ENCODE peak calls at places on chromosomes 12 and 14, in six cellular contexts. Q, P, D, Z, H and W are unnamed samples.

GRCh38 chr14:101505216-101505970 is 55.9 kb upstream of the DIO3 start:
- DNase-seq in Q (no peak), P (no peak), D (no peak), Z (no peak), H (no peak), W (no peak)

GRCh38 chr12:65663648-65664047 is 160.6 kb upstream of the HMGA2 start:
- DNase-seq in Q (no peak), P (no peak), D (no peak), Z (no peak), H (no peak), W (no peak)

GRCh38 chr12:55932546-55932919 is 1.6 kb downstream of the DGKA start:
- DNase-seq in Q (no peak), P (no peak), D (no peak), Z (no peak), H (peak; percentile 44), W (no peak)

GRCh38 chr14:30525833-30526232 is 33.1 kb upstream of the G2E3 start:
- DNase-seq in Q (no peak), P (no peak), D (no peak), Z (no peak), H (no peak), W (no peak)

GRCh38 chr12:103046154-103046553 is 88.7 kb downstream of the ASCL1 start:
- DNase-seq in Q (no peak), P (no peak), D (no peak), Z (no peak), H (no peak), W (no peak)

GRCh38 chr12:45336762-45337596 is 121.1 kb downstream of the ANO6 start:
- DNase-seq in Q (no peak), P (peak; percentile 78), D (no peak), Z (no peak), H (no peak), W (no peak)

GRCh38 chr12:1305063-1305434 is 289.3 kb downstream of the FBXL14 start:
- DNase-seq in Q (no peak), P (no peak), D (no peak), Z (no peak), H (no peak), W (no peak)

GRCh38 chr14:19828314-19828713 is 24.7 kb downstream of the OR4N2 start:
- DNase-seq in Q (no peak), P (no peak), D (no peak), Z (no peak), H (no peak), W (no peak)

GRCh38 chr12:54562720-54563356 is 13.4 kb downstream of the PDE1B start:
- DNase-seq in Q (no peak), P (no peak), D (no peak), Z (no peak), H (no peak), W (no peak)

GRCh38 chr12:54330442-54330841 is 5.5 kb downstream of the COPZ1 start:
- DNase-seq in Q (no peak), P (no peak), D (no peak), Z (no peak), H (no peak), W (no peak)

GRCh38 chr12:95116773-95117172 is 43.4 kb upstream of the NR2C1 start:
- DNase-seq in Q (no peak), P (no peak), D (peak; percentile 16), Z (peak; percentile 82), H (no peak), W (no peak)

GRCh38 chr12:28872654-28873268 is 276.3 kb upstream of the FAR2 start:
- DNase-seq in Q (peak; percentile 21), P (peak; percentile 67), D (no peak), Z (peak; percentile 46), H (peak; percentile 30), W (peak; percentile 34)

GRCh38 chr14:23937121-23937692 is 16.4 kb upstream of the DHRS4 start:
- DNase-seq in Q (no peak), P (no peak), D (no peak), Z (no peak), H (no peak), W (no peak)

GRCh38 chr14:38208825-38209562 is 1.3 kb downstream of the SSTR1 start:
- DNase-seq in Q (peak; percentile 33), P (no peak), D (no peak), Z (no peak), H (no peak), W (peak; percentile 79)

GRCh38 chr12:94686834-94687628 is 36.7 kb upstream of the TMCC3 start:
- DNase-seq in Q (no peak), P (no peak), D (no peak), Z (no peak), H (no peak), W (no peak)

GRCh38 chr12:5309654-5310053 is 122.3 kb upstream of the NTF3 start:
- DNase-seq in Q (no peak), P (no peak), D (no peak), Z (no peak), H (peak; percentile 17), W (no peak)

GRCh38 chr12:4829793-4830162 is 79.9 kb upstream of the KCNA1 start:
- DNase-seq in Q (no peak), P (no peak), D (no peak), Z (no peak), H (no peak), W (no peak)

GRCh38 chr12:124130717-124131670 is 158.0 kb downstream of the ZNF664 start:
- DNase-seq in Q (peak; percentile 89), P (no peak), D (peak; percentile 67), Z (no peak), H (no peak), W (peak; percentile 62)

GRCh38 chr14:68947802-68948201 is 31.3 kb downstream of the ACTN1 start:
- DNase-seq in Q (no peak), P (no peak), D (no peak), Z (no peak), H (no peak), W (no peak)

GRCh38 chr12:42023733-42024494 is 120.8 kb downstream of the GXYLT1 start:
- DNase-seq in Q (peak; percentile 56), P (peak; percentile 77), D (peak; percentile 21), Z (peak; percentile 44), H (peak; percentile 71), W (peak; percentile 92)

GRCh38 chr12:124007810-124008570 is 35.0 kb downstream of the ZNF664 start:
- DNase-seq in Q (no peak), P (no peak), D (no peak), Z (no peak), H (no peak), W (no peak)

GRCh38 chr12:110109837-110110535 is 14.2 kb upstream of the IFT81 start:
- DNase-seq in Q (no peak), P (no peak), D (no peak), Z (no peak), H (no peak), W (no peak)

GRCh38 chr12:56021882-56022497 is 1.1 kb downstream of the IKZF4 start:
- DNase-seq in Q (no peak), P (peak; percentile 33), D (no peak), Z (no peak), H (peak; percentile 52), W (no peak)

GRCh38 chr14:101492716-101493115 is 68.6 kb upstream of the DIO3 start:
- DNase-seq in Q (no peak), P (no peak), D (no peak), Z (no peak), H (no peak), W (no peak)

GRCh38 chr12:43099691-43100163 is 452.3 kb downstream of the ADAMTS20 start:
- DNase-seq in Q (no peak), P (no peak), D (no peak), Z (no peak), H (no peak), W (no peak)

GRCh38 chr12:107492393-107493134 is 193.0 kb upstream of the PWP1 start:
- DNase-seq in Q (peak; percentile 40), P (no peak), D (no peak), Z (no peak), H (no peak), W (no peak)

GRCh38 chr12:25276199-25276937 is 25.6 kb upstream of the KRAS start:
- DNase-seq in Q (peak; percentile 63), P (peak; percentile 90), D (no peak), Z (peak; percentile 42), H (peak; percentile 7), W (no peak)

GRCh38 chr14:29264865-29265264 is 498.3 kb downstream of the FOXG1 start:
- DNase-seq in Q (no peak), P (no peak), D (no peak), Z (no peak), H (no peak), W (no peak)

GRCh38 chr12:123912415-123913385 is 59.9 kb downstream of the CCDC92 start:
- DNase-seq in Q (peak; percentile 40), P (no peak), D (no peak), Z (no peak), H (peak; percentile 44), W (no peak)

GRCh38 chr14:61323970-61324369 is 2.6 kb downstream of the PRKCH start:
- DNase-seq in Q (no peak), P (no peak), D (no peak), Z (no peak), H (no peak), W (no peak)

GRCh38 chr14:61322799-61323290 is 1.5 kb downstream of the PRKCH start:
- DNase-seq in Q (no peak), P (no peak), D (no peak), Z (peak; percentile 66), H (peak; percentile 27), W (no peak)

GRCh38 chr14:61328629-61329262 is 7.4 kb downstream of the PRKCH start:
- DNase-seq in Q (no peak), P (no peak), D (no peak), Z (no peak), H (no peak), W (no peak)

GRCh38 chr14:61326847-61327246 is 5.5 kb downstream of the PRKCH start:
- DNase-seq in Q (no peak), P (no peak), D (no peak), Z (no peak), H (peak; percentile 28), W (no peak)

GRCh38 chr14:61326149-61326548 is 4.8 kb downstream of the PRKCH start:
- DNase-seq in Q (no peak), P (no peak), D (no peak), Z (no peak), H (no peak), W (no peak)
- H4K20me1 ChIP-seq in Q (no peaks in the 10 kb centered on the region), P (no peaks in the 10 kb centered on the region), D (no peaks in the 10 kb centered on the region), Z (no peaks in the 10 kb centered on the region), H (no peaks in the 10 kb centered on the region), W (no peaks in the 10 kb centered on the region)

DNA sequence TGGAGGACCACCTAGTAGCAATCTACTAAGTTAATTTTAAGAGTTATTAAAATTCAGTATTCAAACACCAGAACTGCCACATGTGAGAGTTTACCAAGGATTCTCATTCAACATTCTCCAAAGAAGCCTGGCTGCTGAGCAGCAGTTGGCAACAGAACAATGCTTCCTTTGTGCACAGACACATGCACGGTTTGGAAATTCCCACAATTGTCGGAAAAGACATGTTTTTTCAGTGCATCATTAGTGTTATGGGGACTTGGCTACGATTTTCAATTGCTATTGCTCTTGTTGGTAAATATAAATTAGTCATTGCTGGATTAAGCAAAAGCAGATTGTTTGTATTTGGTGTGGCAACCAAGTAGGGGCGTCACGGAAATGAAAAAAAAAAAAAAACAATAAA is 22.2 kb downstream of the ST8SIA1 start:
- DNase-seq in Q (peak; percentile 5), P (no peak), D (no peak), Z (no peak), H (no peak), W (no peak)
- TF ChIP-seq SIN3A in Q (no peak), P (no peak), D (no peak), Z (no peak), H (no peak), W (no peak)

GRCh38 chr14:54643696-54644176 is 76.8 kb downstream of the SAMD4A start:
- DNase-seq in Q (peak; percentile 64), P (no peak), D (no peak), Z (no peak), H (no peak), W (no peak)
- H4K20me1 ChIP-seq in Q (no peaks in the 10 kb centered on the region), P (no peaks in the 10 kb centered on the region), D (no peaks in the 10 kb centered on the region), Z (no peaks in the 10 kb centered on the region), H (peaks cover 36% of the 10 kb centered on the region), W (no peaks in the 10 kb centered on the region)

GRCh38 chr12:80422549-80422948 is 21.5 kb upstream of the PTPRQ start:
- DNase-seq in Q (no peak), P (no peak), D (no peak), Z (no peak), H (no peak), W (no peak)
- TF ChIP-seq SIN3A in Q (no peak), P (no peak), D (no peak), Z (no peak), H (no peak), W (no peak)